ENCODE peak calls at places on chromosomes 5 and 9, in six cellular contexts. G is tibial nerve, D is A549, F is IMR-90, U is spleen, Y is suprapubic skin. T is an unnamed sample.

GRCh38 chr5:57422993-57423392 is 59.6 kb downstream of the ACTBL2 start:
- DNase-seq in G (no peak), D (no peak), F (no peak), U (no peak), Y (no peak), T (no peak)

GRCh38 chr9:92650839-92651621 is 18.9 kb downstream of the IPPK start:
- DNase-seq in G (no peak), D (no peak), F (peak; percentile 29), U (peak; percentile 37), Y (peak; percentile 80), T (peak; percentile 25)

GRCh38 chr5:142994242-142994641 is 224.1 kb downstream of the ARHGAP26 start:
- DNase-seq in G (no peak), D (no peak), F (no peak), U (no peak), Y (no peak), T (no peak)

GRCh38 chr5:79853676-79854418 is 137.2 kb downstream of the MTX3 start:
- DNase-seq in G (no peak), D (peak; percentile 4), F (peak; percentile 16), U (no peak), Y (peak; percentile 41), T (no peak)

GRCh38 chr5:11355491-11355890 is 548.8 kb downstream of the CTNND2 start:
- DNase-seq in G (no peak), D (no peak), F (no peak), U (no peak), Y (no peak), T (no peak)

GRCh38 chr9:98120476-98120875 is 1.5 kb upstream of the TRIM14 start:
- DNase-seq in G (no peak), D (no peak), F (no peak), U (no peak), Y (no peak), T (peak; percentile 57)

GRCh38 chr5:71978216-71978615 is 129.1 kb upstream of the MAP1B start:
- DNase-seq in G (no peak), D (no peak), F (no peak), U (no peak), Y (no peak), T (no peak)

GRCh38 chr5:143434261-143435206 is 31.0 kb upstream of the NR3C1 start:
- DNase-seq in G (no peak), D (no peak), F (no peak), U (peak; percentile 78), Y (no peak), T (no peak)

GRCh38 chr5:33537240-33537639 is 96.5 kb downstream of the TARS1 start:
- DNase-seq in G (no peak), D (no peak), F (no peak), U (no peak), Y (no peak), T (no peak)

GRCh38 chr5:51872144-51872543 is 488.9 kb downstream of the ISL1 start:
- DNase-seq in G (no peak), D (no peak), F (no peak), U (no peak), Y (no peak), T (no peak)

GRCh38 chr5:74648835-74649286 is 8.3 kb upstream of the ENC1 start:
- DNase-seq in G (no peak), D (peak; percentile 65), F (peak; percentile 65), U (no peak), Y (no peak), T (no peak)

GRCh38 chr5:27316283-27316675 is 277.9 kb upstream of the CDH9 start:
- DNase-seq in G (no peak), D (peak; percentile 4), F (peak; percentile 86), U (no peak), Y (no peak), T (no peak)

GRCh38 chr5:91384671-91385430 is 1.7 kb upstream of the ARRDC3 start:
- DNase-seq in G (no peak), D (peak; percentile 92), F (peak; percentile 91), U (no peak), Y (no peak), T (peak; percentile 50)

GRCh38 chr5:88804444-88804843 is 78.5 kb downstream of the MEF2C start:
- DNase-seq in G (no peak), D (no peak), F (no peak), U (peak; percentile 59), Y (no peak), T (no peak)

GRCh38 chr5:57209316-57210040 is 35.6 kb downstream of the GPBP1 start:
- DNase-seq in G (no peak), D (no peak), F (peak; percentile 28), U (no peak), Y (no peak), T (no peak)

GRCh38 chr9:36318212-36318802 is 60.1 kb upstream of the GNE start:
- DNase-seq in G (no peak), D (peak; percentile 60), F (no peak), U (no peak), Y (peak; percentile 47), T (peak; percentile 64)
- H3K4me1 ChIP-seq in G (peaks cover 17% of the 10 kb centered on the region), D (peaks cover 64% of the 10 kb centered on the region), F (no peaks in the 10 kb centered on the region), U (no peaks in the 10 kb centered on the region), Y (peaks cover 5% of the 10 kb centered on the region), T (peaks cover 35% of the 10 kb centered on the region)

GRCh38 chr5:56116599-56117131 is 116.5 kb downstream of the ANKRD55 start:
- DNase-seq in G (no peak), D (no peak), F (no peak), U (no peak), Y (no peak), T (no peak)
- TF ChIP-seq POLR2A in G (no peak), D (no peak), F (no peak), U (no peak), Y (no peak), T (no peak)

GRCh38 chr9:127320122-127320378 is 55.5 kb downstream of the GARNL3 start:
- DNase-seq in G (no peak), D (no peak), F (no peak), U (no peak), Y (no peak), T (no peak)

GRCh38 chr9:127318651-127319167 is 54.1 kb downstream of the GARNL3 start:
- DNase-seq in G (no peak), D (no peak), F (peak; percentile 76), U (no peak), Y (no peak), T (no peak)

GRCh38 chr9:127323393-127323792 is 58.8 kb downstream of the GARNL3 start:
- DNase-seq in G (no peak), D (no peak), F (no peak), U (no peak), Y (no peak), T (no peak)

GRCh38 chr9:127316586-127317383 is 52.2 kb downstream of the GARNL3 start:
- DNase-seq in G (no peak), D (no peak), F (peak; percentile 39), U (no peak), Y (no peak), T (no peak)

DNA sequence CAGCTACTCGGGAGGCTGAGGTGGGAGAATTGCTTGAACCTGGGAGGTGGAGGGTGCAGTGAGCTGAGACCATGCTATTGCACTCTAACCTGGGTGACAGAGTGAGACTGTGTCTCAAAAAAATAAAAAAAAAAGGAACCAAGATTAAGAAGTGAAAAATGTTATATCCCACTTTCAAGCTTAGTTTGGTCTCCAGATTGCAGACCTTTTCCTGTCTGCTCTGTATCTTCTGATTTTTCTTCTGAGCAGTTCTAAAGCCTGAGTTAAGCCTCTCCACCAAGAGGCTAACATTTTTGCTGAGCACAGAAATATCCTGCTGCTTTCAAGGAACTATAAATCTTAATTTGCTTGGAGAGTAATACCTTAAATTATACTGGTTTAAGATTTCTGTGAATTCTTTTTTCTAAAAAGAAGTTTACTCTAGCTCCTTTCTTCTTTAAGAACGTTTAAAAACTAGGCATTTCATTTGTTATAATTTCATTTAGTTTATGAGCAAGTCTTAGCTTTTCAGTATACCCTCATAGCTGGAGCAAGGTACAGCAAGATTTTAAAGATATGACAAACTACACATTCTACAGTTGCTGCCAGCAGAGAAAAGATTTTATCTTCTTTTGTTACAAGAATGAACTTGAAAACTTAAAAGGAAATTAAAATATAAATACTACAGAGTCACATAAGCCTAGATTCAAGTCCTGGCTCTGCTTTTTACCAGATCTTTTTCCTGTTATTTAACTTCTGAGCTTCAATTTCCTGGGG is 55.0 kb downstream of the GARNL3 start:
- DNase-seq in G (no peak), D (no peak), F (no peak), U (no peak), Y (no peak), T (no peak)
- H3K27ac ChIP-seq in G (no peak overlapping the region), D (no peak overlapping the region), F (no peak overlapping the region), U (no peak overlapping the region), Y (no peak overlapping the region), T (no peak overlapping the region)

DNA sequence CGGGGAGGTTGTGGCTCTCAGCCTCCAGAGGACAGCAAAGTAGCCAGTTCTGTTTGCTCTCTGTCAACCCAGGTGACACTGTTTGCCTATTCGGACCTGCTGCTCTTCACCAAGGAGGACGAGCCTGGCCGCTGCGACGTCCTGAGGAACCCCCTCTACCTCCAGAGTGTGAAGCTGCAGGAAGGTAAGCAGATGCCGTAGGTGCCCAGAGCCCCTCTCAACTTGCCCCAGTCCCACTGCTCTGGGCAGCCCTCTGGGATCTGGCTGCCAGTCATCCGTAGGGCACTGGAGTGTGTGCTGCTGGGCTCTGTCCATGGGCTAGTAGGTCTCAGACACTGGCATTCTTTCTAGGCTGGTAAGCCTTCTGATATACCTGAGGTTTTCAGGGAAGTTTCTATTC is 59.3 kb downstream of the RGS3 start:
- DNase-seq in G (no peak), D (no peak), F (no peak), U (no peak), Y (no peak), T (no peak)
- H3K4me1 ChIP-seq in G (peaks cover 35% of the 10 kb centered on the region), D (peaks cover 43% of the 10 kb centered on the region), F (peaks cover 5% of the 10 kb centered on the region), U (peaks cover 64% of the 10 kb centered on the region), Y (peaks cover 38% of the 10 kb centered on the region), T (peaks cover 84% of the 10 kb centered on the region)

GRCh38 chr5:43613370-43613769 is 10.4 kb downstream of the NNT start:
- DNase-seq in G (no peak), D (no peak), F (no peak), U (no peak), Y (no peak), T (no peak)
- TF ChIP-seq POLR2A in G (no peak), D (no peak), F (no peak), U (no peak), Y (no peak), T (no peak)

GRCh38 chr5:16852251-16853005 is 83.7 kb downstream of the MYO10 start:
- DNase-seq in G (no peak), D (no peak), F (no peak), U (no peak), Y (no peak), T (no peak)
- H3K27ac ChIP-seq in G (no peak overlapping the region), D (peak overlapping the region; percentile 55), F (no peak overlapping the region), U (no peak overlapping the region), Y (no peak overlapping the region), T (no peak overlapping the region)

DNA sequence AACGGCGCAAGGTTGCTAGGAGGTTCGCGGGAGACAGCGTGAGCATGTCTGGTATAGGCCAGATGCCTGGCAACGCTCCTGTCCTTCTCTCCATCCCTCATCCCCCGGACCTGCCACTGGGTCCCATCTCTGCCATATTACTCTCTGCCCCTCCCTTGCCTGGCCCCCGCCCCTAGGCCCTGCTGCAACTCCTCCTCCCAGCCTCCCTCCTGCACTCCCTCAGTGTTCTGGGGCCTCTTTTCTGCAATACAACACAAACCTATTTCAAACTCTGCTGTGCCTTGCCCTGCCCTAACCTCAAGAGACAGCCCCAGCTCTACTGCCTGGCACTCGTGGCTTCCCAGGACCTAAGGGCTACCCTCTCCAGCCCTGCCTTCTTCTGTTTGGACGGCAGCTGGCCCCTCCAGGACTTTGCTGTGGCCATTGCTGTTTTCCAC is 8.9 kb upstream of the DBN1 start:
- DNase-seq in G (no peak), D (no peak), F (no peak), U (peak; percentile 54), Y (no peak), T (no peak)
- H3K4me1 ChIP-seq in G (peaks cover 60% of the 10 kb centered on the region), D (peaks cover 6% of the 10 kb centered on the region), F (peaks cover 20% of the 10 kb centered on the region), U (peaks cover 19% of the 10 kb centered on the region), Y (peaks cover 14% of the 10 kb centered on the region), T (peaks cover 25% of the 10 kb centered on the region)

T was measured in transverse colon.